ENCODE peak calls at places on chromosomes 6 and 20, in four cellular contexts. C is right cardiac atrium, F is uterus, J is sigmoid colon. A is an unnamed sample.

GRCh38 chr20:64145458-64146300 is 18.6 kb upstream of the MYT1 start:
- DNase-seq in J (peak; percentile 42), F (no peak), C (no peak), A (peak; percentile 26)

GRCh38 chr20:36070451-36070850 is 84.1 kb upstream of the EPB41L1 start:
- DNase-seq in F (no peak), J (no peak), C (peak; percentile 26), A (no peak)

GRCh38 chr20:62348604-62349003 is 18.5 kb downstream of the LAMA5 start:
- DNase-seq in C (no peak), F (no peak), J (no peak), A (no peak)

GRCh38 chr6:4928426-4928825 is 75.4 kb downstream of the RPP40 start:
- DNase-seq in F (no peak), C (no peak), J (no peak), A (no peak)

GRCh38 chr20:51628533-51629398 is 86.2 kb upstream of the NFATC2 start:
- DNase-seq in J (no peak), C (no peak), F (no peak), A (no peak)

GRCh38 chr6:68880050-68880449 is 245.0 kb downstream of the ADGRB3 start:
- DNase-seq in J (no peak), C (no peak), F (no peak), A (no peak)

GRCh38 chr20:17721802-17722486 is 22.2 kb downstream of the BANF2 start:
- DNase-seq in F (no peak), C (no peak), J (no peak), A (no peak)

GRCh38 chr6:113344969-113345368 is 512.2 kb upstream of the MARCKS start:
- DNase-seq in F (no peak), C (no peak), J (no peak), A (no peak)

GRCh38 chr6:89952696-89953095 is 58.4 kb downstream of the GJA10 start:
- DNase-seq in C (no peak), J (no peak), F (no peak), A (no peak)

GRCh38 chr6:99344289-99344688 is 5.2 kb downstream of the FAXC start:
- DNase-seq in J (no peak), C (no peak), F (no peak), A (no peak)

GRCh38 chr6:46407246-46407645 is 84.0 kb downstream of the RCAN2 start:
- DNase-seq in J (no peak), C (no peak), F (no peak), A (no peak)

GRCh38 chr6:166505133-166505905 is 81.2 kb downstream of the RAMACL start:
- DNase-seq in F (no peak), J (no peak), C (no peak), A (peak; percentile 64)

DNA sequence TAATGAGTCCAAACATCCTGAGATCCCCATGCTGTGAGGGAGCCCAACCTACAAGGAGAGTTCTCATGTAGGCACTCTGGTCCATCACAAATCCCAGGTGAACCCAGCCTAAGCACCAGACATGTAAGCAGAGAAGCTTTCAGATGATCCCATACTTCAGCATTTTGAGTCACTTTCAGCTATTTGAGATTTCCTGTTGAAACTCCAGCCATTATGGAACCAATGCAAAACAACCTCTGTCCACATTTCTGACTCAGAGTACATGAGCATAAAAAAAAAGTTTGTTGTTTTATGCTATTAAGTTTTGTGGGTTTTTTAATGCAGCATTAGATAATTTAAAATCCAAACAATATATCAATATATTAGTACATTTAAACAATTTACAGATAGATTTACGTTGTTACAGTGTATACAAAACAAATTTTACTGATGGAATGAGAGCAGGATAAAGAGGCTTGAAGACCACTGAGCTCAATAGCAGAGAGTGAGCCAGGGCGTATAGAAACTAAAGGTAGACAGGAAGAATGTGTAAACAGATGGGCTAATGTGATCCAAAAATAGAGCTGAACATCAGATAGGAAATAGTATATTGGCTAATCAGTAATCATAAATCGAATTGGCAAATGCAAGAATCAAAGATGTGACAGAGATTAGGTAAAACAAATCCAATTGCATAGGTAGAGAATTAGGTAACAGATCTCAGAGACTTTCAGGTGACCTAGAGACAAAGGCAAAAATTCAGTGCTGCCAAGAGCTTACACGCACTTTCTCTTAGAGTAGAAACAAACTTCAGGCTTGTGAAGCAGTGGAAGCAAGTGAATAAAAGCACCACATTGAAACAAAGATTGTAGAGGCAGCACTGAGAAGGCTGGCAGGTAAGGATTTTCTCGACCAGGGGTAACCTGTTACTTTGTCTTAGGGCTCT is 36.2 kb upstream of the PLCB1 start:
- DNase-seq in F (no peak), J (no peak), C (no peak), A (no peak)
- H3K27ac ChIP-seq in F (no peak overlapping the region), J (peak overlapping the region; percentile 80), C (no peak overlapping the region), A (no peak overlapping the region)

GRCh38 chr6:147209762-147210449 is 5.7 kb downstream of the STXBP5 start:
- DNase-seq in F (no peak), C (no peak), J (no peak), A (no peak)

GRCh38 chr6:147204843-147205311 is 660 bp downstream of the STXBP5 start:
- DNase-seq in J (no peak), C (no peak), F (no peak), A (no peak)

GRCh38 chr6:147205690-147206600 is 1.7 kb downstream of the STXBP5 start:
- DNase-seq in F (no peak), J (no peak), C (no peak), A (no peak)

GRCh38 chr6:147207851-147208754 is 3.9 kb downstream of the STXBP5 start:
- DNase-seq in C (no peak), F (no peak), J (no peak), A (no peak)

DNA sequence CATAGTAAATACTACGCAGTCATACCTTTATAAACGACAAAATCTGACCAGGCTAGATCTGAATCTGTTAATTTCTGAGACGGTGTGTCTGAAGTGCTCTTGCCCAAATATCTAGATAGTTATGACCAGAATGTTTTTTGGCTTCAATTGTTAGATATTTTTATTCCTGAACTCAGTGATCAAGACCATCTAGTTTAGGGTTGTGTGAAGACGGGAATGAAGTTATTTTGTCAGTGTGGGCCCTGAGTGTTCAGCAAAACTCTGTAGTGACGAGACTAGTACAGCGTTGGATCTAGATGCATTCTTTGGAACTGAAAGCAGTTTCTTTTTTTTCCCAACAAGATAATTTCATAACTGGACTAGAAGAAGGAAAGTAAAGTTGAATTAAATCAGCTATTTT is 3.1 kb downstream of the STXBP5 start:
- DNase-seq in F (no peak), C (no peak), J (no peak), A (no peak)
- H3K4me3 ChIP-seq in F (no peak overlapping the region), C (peak overlapping the region; percentile 41), J (peak overlapping the region; percentile 26), A (no peak overlapping the region)

GRCh38 chr6:14635933-14636599 is 518.5 kb downstream of the CD83 start:
- DNase-seq in J (no peak), F (no peak), C (no peak), A (no peak)

GRCh38 chr6:14634072-14634471 is 516.5 kb downstream of the CD83 start:
- DNase-seq in J (no peak), C (no peak), F (no peak), A (no peak)

GRCh38 chr6:14633453-14633852 is 515.9 kb downstream of the CD83 start:
- DNase-seq in C (no peak), F (no peak), J (no peak), A (no peak)

GRCh38 chr6:14638562-14638931 is 521.0 kb downstream of the CD83 start:
- DNase-seq in C (no peak), J (no peak), F (no peak), A (no peak)

GRCh38 chr6:14635195-14635594 is 517.6 kb downstream of the CD83 start:
- DNase-seq in J (no peak), C (no peak), F (no peak), A (no peak)
- H3K4me1 ChIP-seq in J (peaks cover 9% of the 10 kb centered on the region), C (peaks cover 2% of the 10 kb centered on the region), F (no peaks in the 10 kb centered on the region), A (no peaks in the 10 kb centered on the region)

GRCh38 chr6:3478341-3478740 is 21.5 kb upstream of the SLC22A23 start:
- DNase-seq in J (no peak), C (no peak), F (no peak), A (no peak)
- H3K27ac ChIP-seq in J (no peak overlapping the region), C (no peak overlapping the region), F (no peak overlapping the region), A (no peak overlapping the region)

GRCh38 chr6:114421219-114421618 is 78.4 kb upstream of the HS3ST5 start:
- DNase-seq in J (no peak), C (no peak), F (no peak), A (no peak)

GRCh38 chr6:114419175-114419574 is 76.4 kb upstream of the HS3ST5 start:
- DNase-seq in C (no peak), F (no peak), J (no peak), A (no peak)

GRCh38 chr6:114418304-114418972 is 75.6 kb upstream of the HS3ST5 start:
- DNase-seq in F (no peak), C (no peak), J (no peak), A (no peak)
- H3K4me3 ChIP-seq in F (no peak overlapping the region), C (no peak overlapping the region), J (no peak overlapping the region), A (no peak overlapping the region)

DNA sequence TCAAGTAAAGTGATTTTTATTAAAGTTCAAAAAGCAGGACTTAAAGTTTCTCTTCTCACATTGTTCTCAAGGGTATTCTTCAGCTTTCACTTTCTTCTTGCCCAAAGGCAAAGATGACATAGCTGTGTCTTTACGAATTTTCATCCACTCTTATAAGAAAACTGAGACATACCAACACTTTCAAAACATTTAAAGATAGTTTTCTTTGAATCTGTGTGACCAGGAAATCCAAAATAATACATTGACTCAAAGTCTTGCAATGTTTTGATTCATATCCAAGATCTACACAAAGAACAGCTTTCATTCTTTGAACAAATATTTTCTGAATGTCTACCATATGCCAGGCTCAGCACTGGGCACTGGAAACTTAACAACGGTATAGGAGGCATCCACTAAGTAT is 117.9 kb downstream of the SIM1 start:
- DNase-seq in F (no peak), C (no peak), J (no peak), A (no peak)
- H3K4me1 ChIP-seq in F (no peaks in the 10 kb centered on the region), C (no peaks in the 10 kb centered on the region), J (no peaks in the 10 kb centered on the region), A (peaks cover 5% of the 10 kb centered on the region)

GRCh38 chr6:147156799-147157382 is 47.3 kb upstream of the STXBP5 start:
- DNase-seq in J (no peak), F (no peak), C (no peak), A (no peak)
- H3K27ac ChIP-seq in J (no peak overlapping the region), F (no peak overlapping the region), C (no peak overlapping the region), A (no peak overlapping the region)

GRCh38 chr20:57746832-57747404 is 37.1 kb upstream of the PMEPA1 start:
- DNase-seq in F (no peak), C (no peak), J (peak; percentile 48), A (peak; percentile 81)
- H3K4me3 ChIP-seq in F (no peak overlapping the region), C (no peak overlapping the region), J (no peak overlapping the region), A (no peak overlapping the region)

DNA sequence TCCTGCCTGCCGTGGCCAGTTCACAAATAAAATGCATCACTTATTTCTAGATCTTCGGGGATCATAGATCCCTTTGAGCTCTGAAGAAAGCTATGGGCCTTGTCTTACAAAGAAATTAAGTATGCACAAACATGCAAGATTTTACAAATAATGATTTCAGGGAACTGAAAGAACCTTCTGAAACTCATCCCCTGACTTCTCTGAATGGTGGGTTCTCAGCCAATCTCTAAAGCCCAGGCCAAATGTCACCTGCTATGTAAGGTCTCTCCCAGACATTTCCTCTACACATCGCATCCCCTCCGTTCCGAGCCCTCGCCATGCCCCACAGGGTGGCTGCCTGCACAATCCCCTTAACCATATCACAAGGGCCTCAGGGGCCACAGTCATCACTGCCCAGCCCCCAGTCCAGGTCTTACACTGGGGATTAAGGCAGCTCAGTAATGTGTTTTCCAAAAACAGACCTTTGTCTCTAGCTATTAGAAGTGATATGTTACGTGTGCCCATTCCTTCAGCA is 16.1 kb upstream of the ANKRD60 start:
- DNase-seq in F (no peak), J (no peak), C (no peak), A (no peak)
- H3K4me1 ChIP-seq in F (no peaks in the 10 kb centered on the region), J (no peaks in the 10 kb centered on the region), C (no peaks in the 10 kb centered on the region), A (no peaks in the 10 kb centered on the region)